ENCODE peak calls at places on chromosome 15, in eight cellular contexts. Y is Right ventricle myocardium superior; Z is activated naive CD4-positive, alpha-beta T cell treated with anti-CD3 and anti-CD28 coated beads for 36 hours; C is A172; Q is Caco-2; X is mesenchymal stem cell; O is stimulated activated CD4-positive, alpha-beta T cell treated with anti-CD3 and anti-CD28 coated beads, Interleukin-1b, Interleukin-23, amount 100 ng/mL, for 24 hours; J is WERI-Rb-1. S is an unnamed sample.

GRCh38 chr15:85414495-85414894 is 34.1 kb downstream of the AKAP13 start:
- DNase-seq in C (no peak), Z (no peak), Y (no peak), X (peak), Q (no peak), O (no peak), J (no peak), S (no peak)

GRCh38 chr15:82566690-82567089 is 26.4 kb upstream of the RPS17 start:
- DNase-seq in Q (peak), Y (no peak), X (peak), Z (no peak), C (no peak), O (no peak), J (no peak), S (no peak)

GRCh38 chr15:93196136-93196670 is 107.2 kb upstream of the RGMA start:
- DNase-seq in X (no peak), O (no peak), J (no peak), Z (no peak), Y (no peak), C (no peak), Q (peak), S (no peak)

GRCh38 chr15:90750186-90750585 is 33.0 kb downstream of the BLM start:
- DNase-seq in J (no peak), C (no peak), Q (no peak), O (no peak), X (no peak), Z (peak), Y (no peak), S (no peak)

GRCh38 chr15:34578283-34578674 is 5.2 kb downstream of the GOLGA8B start:
- DNase-seq in Q (no peak), O (no peak), Z (no peak), Y (no peak), C (no peak), X (no peak), J (no peak), S (no peak)

GRCh38 chr15:74995779-74996765 is 709 bp downstream of the SCAMP5 start:
- DNase-seq in Y (no peak), X (no peak), Z (no peak), J (peak), O (no peak), Q (no peak), C (no peak), S (peak)

GRCh38 chr15:56040081-56041035 is 46.9 kb upstream of the NEDD4 start:
- DNase-seq in Z (peak), X (peak), J (no peak), O (no peak), C (peak), Y (peak), Q (peak), S (no peak)

GRCh38 chr15:51128701-51129100 is 34.0 kb upstream of the TNFAIP8L3 start:
- DNase-seq in X (no peak), C (no peak), Q (no peak), J (no peak), O (no peak), Y (no peak), Z (no peak), S (no peak)

GRCh38 chr15:26772588-26773484 is at the start of gene GABRB3:
- DNase-seq in J (peak), Y (peak), C (no peak), Q (no peak), X (no peak), Z (no peak), O (no peak), S (peak)

GRCh38 chr15:42087926-42088800 is 6.2 kb downstream of the PLA2G4D start:
- DNase-seq in Q (no peak), Y (no peak), Z (no peak), J (peak), O (no peak), C (no peak), X (no peak), S (peak)

GRCh38 chr15:59918994-59919951 is 84.8 kb upstream of the FOXB1 start:
- DNase-seq in C (peak), O (peak), J (no peak), X (no peak), Z (peak), Y (no peak), Q (no peak), S (no peak)

GRCh38 chr15:66255293-66255676 is 1.7 kb upstream of the MEGF11 start:
- DNase-seq in X (no peak), Q (no peak), C (no peak), Z (no peak), Y (no peak), J (no peak), O (no peak), S (no peak)

GRCh38 chr15:98953000-98953776 is 54.4 kb downstream of the PGPEP1L start:
- DNase-seq in Z (peak), J (no peak), Q (no peak), C (no peak), Y (no peak), O (no peak), X (no peak), S (no peak)

GRCh38 chr15:50096158-50096821 is 22.7 kb downstream of the ATP8B4 start:
- DNase-seq in C (no peak), J (no peak), Z (no peak), X (no peak), Q (no peak), O (no peak), Y (no peak), S (no peak)

GRCh38 chr15:66170716-66171115 is 82.8 kb downstream of the MEGF11 start:
- DNase-seq in Z (no peak), O (no peak), C (no peak), Q (no peak), J (no peak), X (no peak), Y (no peak), S (no peak)

GRCh38 chr15:66716668-66717025 is 14.6 kb downstream of the SMAD6 start:
- DNase-seq in C (no peak), Q (no peak), J (no peak), O (no peak), Z (no peak), X (no peak), Y (no peak), S (no peak)

GRCh38 chr15:28112101-28112760 is 13.1 kb upstream of the OCA2 start:
- DNase-seq in C (no peak), X (no peak), Y (no peak), Q (no peak), J (no peak), Z (no peak), O (no peak), S (no peak)

GRCh38 chr15:26166429-26166828 is 303.3 kb upstream of the ATP10A start:
- DNase-seq in J (no peak), O (no peak), X (no peak), Q (no peak), Y (no peak), C (no peak), Z (no peak), S (no peak)

GRCh38 chr15:87500240-87500639 is 756.3 kb downstream of the NTRK3 start:
- DNase-seq in Z (no peak), O (no peak), C (no peak), Q (no peak), J (no peak), X (no peak), Y (no peak), S (no peak)

GRCh38 chr15:65626856-65627255 is 5.1 kb downstream of the SLC24A1 start:
- DNase-seq in Q (no peak), X (no peak), Y (no peak), C (no peak), O (no peak), Z (no peak), J (no peak), S (no peak)

GRCh38 chr15:86541540-86541939 is 461.9 kb downstream of the AGBL1 start:
- DNase-seq in C (no peak), X (no peak), J (no peak), Q (no peak), Y (no peak), O (no peak), Z (no peak), S (no peak)

GRCh38 chr15:101167791-101168462 is 83.9 kb downstream of the CHSY1 start:
- DNase-seq in J (no peak), Q (no peak), Z (peak), O (peak), C (peak), Y (peak), X (peak), S (no peak)

GRCh38 chr15:101500865-101501551 is 11.5 kb upstream of the PCSK6 start:
- DNase-seq in J (no peak), Z (no peak), Q (no peak), X (peak), O (no peak), C (no peak), Y (no peak), S (no peak)

GRCh38 chr15:40217166-40217785 is 21.6 kb upstream of the PAK6 start:
- DNase-seq in C (peak), O (no peak), X (peak), Q (peak), Z (peak), J (peak), Y (no peak), S (peak)

GRCh38 chr15:31397851-31398661 is 71.4 kb downstream of the KLF13 start:
- DNase-seq in O (no peak), X (no peak), Z (no peak), C (no peak), Y (no peak), J (no peak), Q (no peak), S (no peak)

GRCh38 chr15:71129660-71130059 is 14.4 kb downstream of the THSD4 start:
- DNase-seq in J (no peak), Y (no peak), Q (no peak), Z (no peak), C (no peak), O (no peak), X (no peak), S (no peak)

GRCh38 chr15:29449136-29449535 is 179.5 kb upstream of the NSMCE3 start:
- DNase-seq in C (no peak), X (no peak), O (no peak), Q (peak), J (no peak), Z (peak), Y (no peak), S (no peak)

GRCh38 chr15:100891316-100892012 is 11.8 kb downstream of the ALDH1A3 start:
- DNase-seq in J (no peak), Y (no peak), X (peak), Z (no peak), C (no peak), O (no peak), Q (no peak), S (no peak)

GRCh38 chr15:91852741-91853500 is 587 bp upstream of the SLCO3A1 start:
- DNase-seq in Q (peak), O (peak), Y (peak), J (peak), Z (peak), C (peak), X (peak), S (peak)

GRCh38 chr15:77944002-77944867 is 133.3 kb downstream of the TBC1D2B start:
- DNase-seq in X (peak), Z (peak), O (peak), Q (peak), J (peak), Y (peak), C (no peak), S (no peak)

GRCh38 chr15:28096720-28097431 is 2.2 kb downstream of the OCA2 start:
- DNase-seq in C (no peak), X (no peak), Y (no peak), O (no peak), J (no peak), Q (no peak), Z (no peak), S (no peak)

GRCh38 chr15:84760219-84760618 is 11.8 kb downstream of the ZNF592 start:
- DNase-seq in J (no peak), X (no peak), O (no peak), Q (no peak), C (no peak), Y (no peak), Z (no peak), S (no peak)

GRCh38 chr15:40240619-40241304 is 1.9 kb downstream of the PAK6 start:
- DNase-seq in Q (no peak), X (no peak), Y (no peak), O (no peak), J (no peak), C (no peak), Z (no peak), S (no peak)

GRCh38 chr15:44584162-44584749 is 47.3 kb downstream of the EIF3J start:
- DNase-seq in Q (peak), O (peak), Y (peak), X (peak), J (peak), Z (peak), C (peak), S (peak)

GRCh38 chr15:40340038-40340739 is 550 bp downstream of the CCDC9B start:
- DNase-seq in C (peak), O (no peak), J (no peak), Y (peak), X (peak), Q (no peak), Z (no peak), S (peak)

GRCh38 chr15:79372428-79372827 is 59.7 kb upstream of the MINAR1 start:
- DNase-seq in Y (no peak), Z (no peak), J (no peak), Q (no peak), C (peak), X (no peak), O (no peak), S (no peak)

GRCh38 chr15:83203543-83203942 is 4.1 kb downstream of the HDGFL3 start:
- DNase-seq in O (no peak), X (no peak), Y (no peak), Q (no peak), C (no peak), J (no peak), Z (no peak), S (no peak)

GRCh38 chr15:85854345-85855097 is 59.8 kb upstream of the KLHL25 start:
- DNase-seq in Y (no peak), X (peak), Q (peak), J (peak), Z (peak), O (peak), C (peak), S (peak)

GRCh38 chr15:101694261-101694660 is 30.0 kb downstream of the TARS3 start:
- DNase-seq in Q (no peak), J (no peak), X (no peak), Z (no peak), O (no peak), C (no peak), Y (no peak), S (no peak)

S was measured in D341Med.